ENCODE peak calls at places on chromosomes 6 and 20, in five cellular contexts. S is body of pancreas, A is endodermal cell, X is H1, B is left ventricle myocardium inferior. M is an unnamed sample.

GRCh38 chr20:20837574-20838021 is 125.2 kb upstream of the RALGAPA2 start:
- DNase-seq in X (no peak), A (peak), S (peak), B (peak), M (peak)

GRCh38 chr6:68226460-68226859 is 408.6 kb upstream of the ADGRB3 start:
- DNase-seq in B (no peak), S (no peak), X (no peak), A (no peak), M (no peak)

GRCh38 chr20:51720854-51721253 is 47.3 kb downstream of the ATP9A start:
- DNase-seq in A (no peak), S (no peak), X (no peak), B (no peak), M (no peak)

GRCh38 chr20:60752741-60753420 is 499.2 kb upstream of the CDH4 start:
- DNase-seq in A (no peak), B (no peak), S (no peak), X (no peak), M (no peak)

GRCh38 chr6:1901556-1901955 is 291.8 kb downstream of the FOXC1 start:
- DNase-seq in S (no peak), B (no peak), X (no peak), A (no peak), M (no peak)

GRCh38 chr6:159467473-159468041 is 225.5 kb downstream of the SOD2 start:
- DNase-seq in S (no peak), B (no peak), A (no peak), X (no peak), M (no peak)

GRCh38 chr6:105250523-105250922 is 70.7 kb upstream of the POPDC3 start:
- DNase-seq in S (no peak), B (no peak), X (no peak), A (no peak), M (no peak)

GRCh38 chr6:7502743-7503142 is 38.7 kb upstream of the DSP start:
- DNase-seq in S (no peak), A (peak), X (no peak), B (no peak), M (no peak)

GRCh38 chr6:89509719-89510339 is 76.9 kb downstream of the ANKRD6 start:
- DNase-seq in X (no peak), S (peak), B (no peak), A (no peak), M (no peak)

GRCh38 chr20:1324598-1325172 is 4.3 kb downstream of the SDCBP2 start:
- DNase-seq in S (no peak), A (peak), X (no peak), B (no peak), M (peak)

GRCh38 chr6:47160702-47161101 is 118.6 kb upstream of the ADGRF1 start:
- DNase-seq in A (no peak), S (no peak), X (no peak), B (no peak), M (no peak)

GRCh38 chr6:107653183-107653580 is 163.3 kb downstream of the SOBP start:
- DNase-seq in S (no peak), X (no peak), A (no peak), B (peak), M (no peak)

GRCh38 chr6:40727272-40727671 is 140.1 kb upstream of the LRFN2 start:
- DNase-seq in B (no peak), A (peak), S (no peak), X (no peak), M (no peak)

GRCh38 chr20:41222299-41222698 is 85.0 kb downstream of the PLCG1 start:
- DNase-seq in A (no peak), X (no peak), S (no peak), B (no peak), M (no peak)

GRCh38 chr6:167441653-167442644 is 117.1 kb downstream of the TTLL2 start:
- DNase-seq in S (no peak), A (peak), X (peak), B (no peak), M (no peak)

GRCh38 chr6:30747300-30747687 is 2.9 kb upstream of the IER3 start:
- DNase-seq in B (no peak), X (no peak), S (no peak), A (no peak), M (no peak)

GRCh38 chr20:46206025-46206424 is 87.9 kb downstream of the CD40 start:
- DNase-seq in X (no peak), B (peak), A (no peak), S (no peak), M (no peak)

GRCh38 chr6:136809461-136809860 is 12.9 kb upstream of the PEX7 start:
- DNase-seq in S (no peak), B (no peak), A (no peak), X (no peak), M (no peak)

GRCh38 chr20:17202668-17203067 is 24.2 kb upstream of the PCSK2 start:
- DNase-seq in A (peak), S (no peak), B (no peak), X (no peak), M (no peak)

GRCh38 chr6:946546-946945 is 253.6 kb upstream of the EXOC2 start:
- DNase-seq in B (no peak), X (no peak), A (no peak), S (no peak), M (no peak)

GRCh38 chr20:35020108-35021031 is 64.7 kb downstream of the MYH7B start:
- DNase-seq in S (peak), B (no peak), A (no peak), X (no peak), M (no peak)

GRCh38 chr20:57656821-57657536 is 36.8 kb upstream of the ZBP1 start:
- DNase-seq in S (no peak), B (peak), A (peak), X (no peak), M (peak)

GRCh38 chr6:148934534-148934933 is 187.7 kb downstream of the UST start:
- DNase-seq in A (no peak), X (no peak), B (peak), S (peak), M (no peak)

DNA sequence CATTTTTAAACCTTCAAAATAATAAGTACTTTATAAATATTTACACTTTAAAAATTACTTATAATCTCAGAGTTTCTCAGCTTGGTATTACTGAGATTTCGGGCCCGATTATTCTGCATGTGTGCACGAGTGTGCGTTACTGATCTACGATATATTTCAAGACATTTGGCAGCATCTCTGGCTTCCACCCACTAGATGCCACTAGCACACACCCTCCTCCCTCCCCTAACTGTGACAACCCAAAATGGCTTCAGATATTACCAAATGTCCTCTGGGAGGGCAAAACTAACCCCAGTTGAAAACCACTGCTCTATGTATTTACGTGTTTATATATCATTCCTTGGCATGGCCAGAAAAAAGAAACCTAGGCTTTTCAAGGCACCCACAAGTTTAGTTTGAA is 95.9 kb downstream of the FYN start:
- DNase-seq in B (no peak), S (no peak), A (no peak), X (no peak), M (no peak)
- TF ChIP-seq CTCF in B (peak), S (no peak), A (peak), X (peak), M (no peak)

GRCh38 chr6:130076512-130076911 is 58.1 kb downstream of the L3MBTL3 start:
- DNase-seq in X (no peak), A (no peak), B (no peak), S (no peak), M (no peak)
- TF ChIP-seq CTCF in X (no peak), A (peak), B (no peak), S (no peak), M (no peak)

DNA sequence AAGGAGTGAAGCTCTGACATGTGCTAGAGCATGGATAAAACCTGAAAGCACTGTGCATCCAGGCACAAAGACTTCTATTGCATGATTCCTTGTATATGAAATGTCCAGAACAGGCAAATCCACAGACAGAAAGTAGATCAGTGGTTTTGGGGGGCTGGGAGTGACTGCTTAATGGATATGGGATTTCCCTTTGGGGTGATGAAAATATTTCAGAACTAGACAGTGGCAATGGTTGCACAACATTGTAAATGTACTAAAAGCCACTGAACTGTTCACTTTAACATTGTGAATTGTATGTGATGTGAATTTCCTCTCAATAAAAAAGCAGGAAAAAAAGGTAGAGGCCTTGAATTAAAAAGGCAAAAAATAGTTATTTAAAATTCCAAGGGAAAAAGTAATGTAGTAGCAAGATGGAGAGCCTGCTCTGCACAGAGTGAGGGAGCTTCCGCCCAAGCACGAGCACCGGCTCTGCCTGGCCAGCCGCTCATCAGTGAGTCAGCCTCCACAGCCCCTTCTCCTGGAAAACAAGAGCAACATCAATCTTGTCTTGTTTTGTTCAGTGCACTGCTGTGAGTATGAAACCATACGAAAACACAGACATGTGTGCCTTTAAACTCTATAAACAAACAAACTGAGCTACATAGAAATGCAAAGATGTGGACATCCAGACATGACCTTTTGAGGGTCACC is 74.6 kb upstream of the THBS2 start:
- DNase-seq in X (no peak), S (no peak), B (no peak), A (no peak), M (no peak)
- TF ChIP-seq CTCF in X (no peak), S (no peak), B (no peak), A (no peak), M (no peak)

GRCh38 chr6:20212392-20213111 is at the start of gene MBOAT1:
- DNase-seq in B (peak), X (no peak), S (peak), A (peak), M (peak)

GRCh38 chr6:20213271-20213798 is 1.1 kb upstream of the MBOAT1 start:
- DNase-seq in A (no peak), S (peak), B (no peak), X (no peak), M (no peak)

GRCh38 chr6:20210158-20210557 is 2.1 kb downstream of the MBOAT1 start:
- DNase-seq in S (no peak), X (no peak), A (no peak), B (no peak), M (no peak)

GRCh38 chr6:20211037-20211940 is 980 bp downstream of the MBOAT1 start:
- DNase-seq in B (no peak), A (peak), X (no peak), S (peak), M (no peak)

GRCh38 chr6:20211941-20212391 is 303 bp downstream of the MBOAT1 start:
- DNase-seq in A (peak), B (no peak), S (peak), X (no peak), M (no peak)
- TF ChIP-seq CTCF in A (peak), B (no peak), S (no peak), X (no peak), M (no peak)

DNA sequence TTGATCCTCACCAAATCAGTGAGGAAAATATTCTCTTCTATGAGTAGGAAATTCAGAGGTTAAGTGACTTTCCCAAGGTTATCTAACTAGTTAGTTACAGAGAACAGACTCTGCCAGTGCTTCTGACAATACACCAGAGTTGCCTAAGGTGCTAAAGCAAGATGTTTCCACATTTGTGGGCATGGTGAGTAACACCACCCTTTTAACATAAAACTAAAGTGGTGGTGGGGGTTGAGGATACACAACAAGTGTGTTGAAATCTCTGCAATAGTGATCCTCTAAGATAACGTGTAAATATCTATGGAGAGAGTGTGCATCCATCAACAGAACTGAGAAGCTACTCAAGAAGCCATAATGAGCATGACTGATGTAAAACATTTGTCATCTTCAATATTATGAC is 11.7 kb downstream of the VNN2 start:
- DNase-seq in S (no peak), X (no peak), A (no peak), B (no peak), M (no peak)
- TF ChIP-seq CTCF in S (no peak), X (no peak), A (no peak), B (no peak), M (no peak)

DNA sequence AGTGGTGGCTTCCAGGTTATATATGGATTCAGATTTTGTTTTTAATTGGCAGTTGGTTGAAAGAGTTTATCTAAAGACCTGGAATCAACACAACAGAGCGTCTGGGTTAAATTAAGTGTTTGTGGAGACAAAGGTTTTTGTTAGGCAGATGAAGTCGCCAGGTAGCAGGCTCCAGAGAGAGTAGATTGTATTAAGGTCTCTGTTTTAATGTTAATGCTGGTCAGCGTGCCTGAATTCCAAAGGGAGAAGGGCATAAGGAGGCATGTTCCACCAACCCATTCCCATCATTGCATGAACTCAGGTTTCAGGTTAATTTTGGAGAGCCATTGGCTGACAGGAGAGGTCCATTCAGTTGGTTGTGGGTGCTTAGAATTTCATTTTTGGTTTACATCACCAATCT is 744.1 kb upstream of the GJE1 start:
- DNase-seq in B (no peak), X (peak), A (peak), S (no peak), M (no peak)
- TF ChIP-seq CTCF in B (no peak), X (no peak), A (no peak), S (no peak), M (no peak)

GRCh38 chr6:157823001-157823522 is at the start of gene SNX9:
- DNase-seq in X (no peak), A (peak), B (peak), S (peak), M (peak)
- TF ChIP-seq CTCF in X (no peak), A (no peak), B (peak), S (no peak), M (no peak)

GRCh38 chr6:39452306-39452705 is 129.8 kb upstream of the KCNK16 start:
- DNase-seq in B (no peak), A (no peak), X (no peak), S (no peak), M (no peak)

GRCh38 chr6:39453956-39454524 is 131.5 kb upstream of the KCNK16 start:
- DNase-seq in S (no peak), X (no peak), A (no peak), B (no peak), M (no peak)

GRCh38 chr6:39453236-39453635 is 130.7 kb upstream of the KCNK16 start:
- DNase-seq in A (no peak), B (no peak), X (no peak), S (no peak), M (no peak)

GRCh38 chr6:39452746-39453145 is 130.2 kb upstream of the KCNK16 start:
- DNase-seq in X (no peak), B (no peak), S (no peak), A (no peak), M (no peak)

GRCh38 chr6:39451831-39452230 is 129.3 kb upstream of the KCNK16 start:
- DNase-seq in S (no peak), B (no peak), A (peak), X (peak), M (no peak)
- TF ChIP-seq CTCF in S (no peak), B (peak), A (peak), X (peak), M (no peak)